ENCODE peak calls at places on chromosomes 5 and 9, in five cellular contexts. R, K, C, Z and H are unnamed samples.

GRCh38 chr9:109176386-109176785 is 9.3 kb upstream of the FRRS1L start:
- DNase-seq in R (no peak), K (no peak), C (no peak), Z (no peak), H (no peak)

GRCh38 chr9:91131433-91131839 is 230.3 kb downstream of the AUH start:
- DNase-seq in R (peak; percentile 69), K (peak; percentile 94), C (no peak), Z (no peak), H (no peak)

GRCh38 chr5:144133050-144133633 is 37.3 kb downstream of the YIPF5 start:
- DNase-seq in R (no peak), K (no peak), C (no peak), Z (no peak), H (no peak)

GRCh38 chr5:137611926-137612435 is 112.9 kb upstream of the SPOCK1 start:
- DNase-seq in R (no peak), K (no peak), C (no peak), Z (no peak), H (no peak)

GRCh38 chr5:149680810-149681221 is 49.3 kb upstream of the PPARGC1B start:
- DNase-seq in R (no peak), K (no peak), C (no peak), Z (peak; percentile 79), H (no peak)

GRCh38 chr9:96769989-96770388 is 7.9 kb downstream of the ZNF510 start:
- DNase-seq in R (no peak), K (no peak), C (no peak), Z (no peak), H (no peak)

GRCh38 chr5:118802335-118802734 is 186.0 kb downstream of the DTWD2 start:
- DNase-seq in R (no peak), K (no peak), C (no peak), Z (no peak), H (no peak)

GRCh38 chr5:53303105-53303504 is 177.3 kb upstream of the FST start:
- DNase-seq in R (no peak), K (peak; percentile 62), C (no peak), Z (no peak), H (no peak)

GRCh38 chr5:124906339-124907097 is 160.1 kb upstream of the ZNF608 start:
- DNase-seq in R (peak; percentile 10), K (peak; percentile 35), C (peak; percentile 45), Z (peak; percentile 82), H (peak; percentile 82)

GRCh38 chr9:91073049-91073810 is 271.6 kb downstream of the SYK start:
- DNase-seq in R (no peak), K (no peak), C (no peak), Z (no peak), H (no peak)

GRCh38 chr5:60594715-60595114 is 105.3 kb downstream of the DEPDC1B start:
- DNase-seq in R (no peak), K (no peak), C (no peak), Z (no peak), H (no peak)

GRCh38 chr9:99966720-99967119 is 60.3 kb downstream of the STX17 start:
- DNase-seq in R (peak; percentile 35), K (no peak), C (no peak), Z (no peak), H (no peak)

GRCh38 chr9:35272989-35273388 is 111.2 kb downstream of the UNC13B start:
- DNase-seq in R (no peak), K (no peak), C (no peak), Z (no peak), H (no peak)

GRCh38 chr9:130262771-130263170 is 2.8 kb upstream of the HMCN2 start:
- DNase-seq in R (no peak), K (no peak), C (no peak), Z (no peak), H (peak; percentile 12)

GRCh38 chr5:36640949-36641348 is 34.5 kb downstream of the SLC1A3 start:
- DNase-seq in R (no peak), K (no peak), C (no peak), Z (no peak), H (no peak)

GRCh38 chr9:121398374-121398773 is 28.3 kb upstream of the STOM start:
- DNase-seq in R (no peak), K (peak; percentile 99), C (no peak), Z (no peak), H (no peak)

GRCh38 chr5:105503950-105504349 is 1941.4 kb upstream of the NUDT12 start:
- DNase-seq in R (no peak), K (no peak), C (no peak), Z (no peak), H (no peak)

GRCh38 chr9:34079181-34079580 is 30.5 kb upstream of the UBAP2 start:
- DNase-seq in R (peak; percentile 62), K (no peak), C (no peak), Z (no peak), H (no peak)

GRCh38 chr5:112310746-112311145 is 108.3 kb downstream of the EPB41L4A start:
- DNase-seq in R (no peak), K (no peak), C (no peak), Z (no peak), H (no peak)

GRCh38 chr9:85569988-85570387 is 171.8 kb downstream of the AGTPBP1 start:
- DNase-seq in R (no peak), K (peak; percentile 8), C (no peak), Z (no peak), H (no peak)

GRCh38 chr5:180718810-180719453 is 20.9 kb downstream of the OR2Y1 start:
- DNase-seq in R (peak; percentile 45), K (no peak), C (no peak), Z (no peak), H (no peak)

GRCh38 chr5:124605516-124605915 is 140.9 kb downstream of the ZNF608 start:
- DNase-seq in R (no peak), K (no peak), C (no peak), Z (peak; percentile 64), H (no peak)

GRCh38 chr5:138339464-138339863 is 1.4 kb downstream of the FAM53C start:
- DNase-seq in R (no peak), K (no peak), C (no peak), Z (no peak), H (no peak)

GRCh38 chr9:91929331-91929730 is 20.7 kb downstream of the ROR2 start:
- DNase-seq in R (no peak), K (no peak), C (no peak), Z (no peak), H (no peak)

GRCh38 chr5:137350791-137351190 is 148.3 kb downstream of the SPOCK1 start:
- DNase-seq in R (no peak), K (no peak), C (no peak), Z (no peak), H (no peak)

GRCh38 chr5:1718669-1719068 is 81.0 kb downstream of the MRPL36 start:
- DNase-seq in R (peak; percentile 32), K (no peak), C (no peak), Z (no peak), H (no peak)

GRCh38 chr5:128196791-128197190 is 113.2 kb downstream of the SLC12A2 start:
- DNase-seq in R (no peak), K (no peak), C (no peak), Z (no peak), H (no peak)

GRCh38 chr9:38394419-38394818 is 1.9 kb downstream of the ALDH1B1 start:
- DNase-seq in R (no peak), K (no peak), C (no peak), Z (no peak), H (no peak)

GRCh38 chr9:76459691-76460635 is 981 bp downstream of the GCNT1 start:
- DNase-seq in R (peak; percentile 29), K (peak; percentile 17), C (no peak), Z (peak; percentile 57), H (no peak)

GRCh38 chr5:175257847-175258194 is 186.2 kb downstream of the DRD1 start:
- DNase-seq in R (no peak), K (no peak), C (no peak), Z (no peak), H (no peak)

GRCh38 chr5:142725231-142726187 is 39.6 kb upstream of the FGF1 start:
- DNase-seq in R (no peak), K (no peak), C (no peak), Z (no peak), H (no peak)

GRCh38 chr5:60801406-60802090 is 42.5 kb downstream of the ELOVL7 start:
- DNase-seq in R (no peak), K (no peak), C (no peak), Z (no peak), H (no peak)